ENCODE peak calls at places on chromosome 15, in six cellular contexts. R is H54, O is A549, F is body of pancreas, S is HCT116, H is testis. Q is an unnamed sample.

GRCh38 chr15:86183765-86184491 is 104.3 kb downstream of the AGBL1 start:
- DNase-seq in R (no peak), O (no peak), F (no peak), S (no peak), H (no peak), Q (no peak)

GRCh38 chr15:26662226-26662750 is 110.6 kb downstream of the GABRB3 start:
- DNase-seq in R (no peak), O (no peak), F (no peak), S (no peak), H (no peak), Q (no peak)

GRCh38 chr15:26866298-26867198 is at the start of gene GABRA5:
- DNase-seq in R (no peak), O (peak), F (peak), S (no peak), H (peak), Q (peak)

GRCh38 chr15:37056168-37056893 is 44.0 kb downstream of the MEIS2 start:
- DNase-seq in R (no peak), O (no peak), F (no peak), S (no peak), H (peak), Q (peak)

GRCh38 chr15:53251998-53252397 is 461.9 kb upstream of the ONECUT1 start:
- DNase-seq in R (no peak), O (no peak), F (peak), S (no peak), H (no peak), Q (no peak)

GRCh38 chr15:27617013-27617412 is 482.1 kb downstream of the OCA2 start:
- DNase-seq in R (no peak), O (no peak), F (no peak), S (no peak), H (no peak), Q (no peak)

GRCh38 chr15:101530224-101530958 is 40.9 kb upstream of the PCSK6 start:
- DNase-seq in R (no peak), O (peak), F (no peak), S (no peak), H (no peak), Q (no peak)

GRCh38 chr15:44038801-44039200 is 156.3 kb downstream of the FRMD5 start:
- DNase-seq in R (no peak), O (peak), F (no peak), S (no peak), H (no peak), Q (no peak)

GRCh38 chr15:85073556-85074194 is 92.0 kb downstream of the PDE8A start:
- DNase-seq in R (peak), O (peak), F (no peak), S (no peak), H (no peak), Q (no peak)

GRCh38 chr15:62739082-62739481 is 303.5 kb upstream of the TPM1 start:
- DNase-seq in R (peak), O (peak), F (no peak), S (peak), H (no peak), Q (no peak)

GRCh38 chr15:77710637-77711036 is 77.9 kb upstream of the LINGO1 start:
- DNase-seq in R (no peak), O (no peak), F (no peak), S (no peak), H (no peak), Q (no peak)

GRCh38 chr15:61195116-61196002 is 33.7 kb downstream of the RORA start:
- DNase-seq in R (peak), O (peak), F (no peak), S (peak), H (peak), Q (no peak)

DNA sequence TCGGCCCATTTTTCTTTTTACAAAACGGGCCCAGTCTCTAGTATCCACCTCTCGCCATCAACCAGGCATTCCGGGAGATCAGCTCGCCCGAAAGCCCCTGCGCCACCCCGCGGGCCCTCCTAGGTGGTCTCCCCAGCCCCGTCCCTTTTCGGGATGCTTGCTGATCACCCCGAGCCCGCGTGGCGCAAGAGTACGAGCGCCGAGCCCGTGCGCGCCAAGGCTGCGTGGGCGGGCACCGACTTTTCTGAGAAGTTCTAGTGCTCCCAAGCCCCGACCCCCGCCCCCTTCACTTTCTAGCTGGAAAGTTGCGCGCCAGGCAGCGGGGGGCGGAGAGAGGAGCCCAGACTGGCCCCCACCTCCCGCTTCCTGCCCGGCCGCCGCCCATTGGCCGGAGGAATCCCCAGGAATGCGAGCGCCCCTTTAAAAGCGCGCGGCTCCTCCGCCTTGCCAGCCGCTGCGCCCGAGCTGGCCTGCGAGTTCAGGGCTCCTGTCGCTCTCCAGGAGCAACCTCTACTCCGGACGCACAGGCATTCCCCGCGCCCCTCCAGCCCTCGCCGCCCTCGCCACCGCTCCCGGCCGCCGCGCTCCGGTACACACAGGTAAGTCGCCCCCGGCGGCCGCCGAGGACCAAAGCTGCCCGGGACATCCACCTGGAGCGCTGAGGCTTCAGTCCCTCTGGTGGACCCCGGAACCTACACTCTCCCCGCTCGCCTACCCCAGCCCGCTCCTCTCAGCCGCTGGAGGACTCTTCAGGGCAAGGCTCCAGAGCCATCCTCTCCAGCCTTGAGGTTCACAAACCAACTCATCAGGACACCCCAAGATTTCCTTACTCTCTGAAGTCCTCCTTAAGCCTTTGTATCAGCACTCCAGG is at the start of gene THBS1:
- DNase-seq in R (peak), O (peak), F (peak), S (no peak), H (peak), Q (peak)
- TF ChIP-seq POLR2A in R (peak), O (peak), F (peak), S (no peak), H (no peak), Q (peak)

DNA sequence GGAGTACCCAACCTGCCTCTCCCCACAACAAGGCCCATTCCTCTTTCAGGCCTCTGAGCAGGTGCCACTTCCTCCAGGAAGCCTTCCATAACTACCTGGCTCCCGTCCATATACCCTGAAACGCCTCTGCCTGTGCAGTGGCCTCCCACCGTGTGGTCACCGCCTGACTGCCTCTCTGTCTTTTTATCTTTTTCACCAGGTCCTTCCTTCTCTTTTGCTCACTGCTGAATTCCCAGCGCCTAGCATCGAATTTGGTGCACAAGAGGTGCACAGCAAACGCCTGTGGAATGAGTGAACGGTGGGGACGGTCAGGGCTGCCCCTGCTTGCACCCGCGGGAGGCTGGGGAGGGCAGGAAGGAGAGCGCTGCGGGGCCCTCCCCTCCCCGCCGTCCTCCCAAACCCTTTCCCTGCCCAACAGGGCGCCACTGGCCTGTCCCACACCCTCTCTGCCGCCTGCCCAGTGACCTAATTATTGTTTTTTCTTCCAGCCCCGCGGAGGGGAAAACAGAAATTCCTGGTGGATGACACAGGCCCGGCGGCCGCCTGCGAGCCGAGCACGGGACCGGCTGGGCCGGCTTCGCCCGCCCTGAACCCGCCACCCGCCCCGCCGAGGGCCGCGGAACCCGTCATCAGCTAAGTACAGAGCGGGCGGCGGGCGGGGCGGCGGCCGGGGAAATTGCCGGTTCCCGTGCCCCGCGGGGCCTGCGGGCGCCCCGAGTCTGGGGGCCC is 140.1 kb downstream of the SMAD6 start:
- DNase-seq in R (peak), O (peak), F (peak), S (peak), H (peak), Q (peak)
- TF ChIP-seq POLR2A in R (peak), O (peak), F (peak), S (no peak), H (no peak), Q (no peak)

GRCh38 chr15:82985688-82986441 is at the start of gene RAMAC:
- DNase-seq in R (peak), O (peak), F (peak), S (peak), H (peak), Q (peak)
- TF ChIP-seq POLR2A in R (peak), O (peak), F (peak), S (no peak), H (no peak), Q (peak)

DNA sequence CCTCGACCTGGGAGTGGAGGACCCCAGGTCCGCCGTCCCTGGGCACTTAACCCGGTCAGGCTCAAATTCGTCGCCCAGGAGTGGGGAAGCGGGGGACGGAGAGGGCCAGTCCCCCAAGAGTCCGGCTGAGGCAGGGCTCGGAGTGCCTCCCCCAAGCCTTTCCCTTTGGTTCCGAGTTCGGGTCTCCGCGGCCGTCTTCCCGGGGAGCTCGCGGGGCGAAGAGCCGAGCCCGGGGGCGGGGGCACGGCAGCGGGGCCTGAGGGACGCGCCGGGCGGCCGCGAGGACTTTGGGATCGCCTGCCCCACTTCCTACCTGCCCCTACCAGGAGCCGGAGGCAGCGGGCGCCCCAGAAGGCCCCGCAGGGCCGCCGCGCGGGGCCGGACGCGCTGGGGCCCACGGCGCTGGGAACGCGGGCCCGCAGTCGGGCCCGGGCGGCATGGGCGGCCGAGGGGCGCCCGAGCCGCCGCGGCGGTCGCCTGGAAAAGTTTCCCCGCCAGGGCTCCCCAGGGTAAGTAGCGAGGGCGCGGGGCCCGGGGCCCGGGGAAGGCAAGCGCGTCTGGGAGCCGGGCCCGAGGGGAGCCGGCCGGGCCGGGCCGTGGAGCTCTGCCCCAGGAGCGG is 2.8 kb downstream of the FURIN start:
- DNase-seq in R (no peak), O (peak), F (peak), S (no peak), H (peak), Q (peak)
- TF ChIP-seq POLR2A in R (no peak), O (no peak), F (peak), S (no peak), H (no peak), Q (no peak)

GRCh38 chr15:31344824-31345605 is 18.4 kb downstream of the KLF13 start:
- DNase-seq in R (no peak), O (no peak), F (peak), S (no peak), H (no peak), Q (no peak)
- TF ChIP-seq POLR2A in R (no peak), O (no peak), F (peak), S (no peak), H (no peak), Q (peak)

Q was measured in upper lobe of left lung.